ENCODE peak calls at places on chromosomes 16 and 17, in four cellular contexts. E is H1, N is OCI-LY7, O is neural progenitor cell. U is an unnamed sample.

GRCh38 chr16:66294507-66294906 is 72.0 kb upstream of the CDH5 start:
- DNase-seq in E (no peak), N (no peak), O (no peak), U (no peak)

GRCh38 chr16:85302848-85303353 is 190.6 kb upstream of the CIBAR2 start:
- DNase-seq in E (no peak), N (no peak), O (no peak), U (no peak)

GRCh38 chr16:23967018-23967417 is 131.2 kb downstream of the PRKCB start:
- DNase-seq in O (no peak), N (no peak), E (no peak), U (no peak)

GRCh38 chr17:1124238-1124699 is 55.5 kb downstream of the ABR start:
- DNase-seq in O (no peak), E (no peak), N (no peak), U (no peak)

GRCh38 chr16:12436201-12436657 is 367.5 kb downstream of the CPPED1 start:
- DNase-seq in O (peak; percentile 75), N (no peak), E (peak; percentile 19), U (no peak)

GRCh38 chr17:12193336-12193735 is 172.7 kb downstream of the MAP2K4 start:
- DNase-seq in O (no peak), E (no peak), N (no peak), U (no peak)

GRCh38 chr17:42422412-42422957 is 571 bp downstream of the CAVIN1 start:
- DNase-seq in N (no peak), E (no peak), O (peak; percentile 57), U (no peak)

GRCh38 chr16:19783847-19784736 is 66.0 kb downstream of the IQCK start:
- DNase-seq in E (no peak), O (no peak), N (no peak), U (no peak)

GRCh38 chr17:7929158-7930029 is at the start of gene KCNAB3:
- DNase-seq in E (no peak), O (peak; percentile 95), N (no peak), U (peak; percentile 49)

GRCh38 chr16:30619207-30619606 is 9.0 kb upstream of the ZNF689 start:
- DNase-seq in E (no peak), O (no peak), N (no peak), U (no peak)

GRCh38 chr17:43574896-43575525 is 28.9 kb upstream of the ETV4 start:
- DNase-seq in N (no peak), O (no peak), E (no peak), U (no peak)

GRCh38 chr17:77393274-77393600 is 252.5 kb downstream of the SEC14L1 start:
- DNase-seq in O (no peak), E (no peak), N (no peak), U (no peak)

GRCh38 chr16:23424292-23424958 is 28.6 kb downstream of the COG7 start:
- DNase-seq in E (no peak), O (no peak), N (no peak), U (no peak)

GRCh38 chr16:88374736-88375135 is 8.0 kb upstream of the ZNF469 start:
- DNase-seq in O (no peak), E (no peak), N (no peak), U (no peak)

GRCh38 chr17:48330877-48331276 is 99.1 kb downstream of the SKAP1 start:
- DNase-seq in E (no peak), O (no peak), N (no peak), U (no peak)

GRCh38 chr16:26857371-26857770 is 209.4 kb upstream of the C16orf82 start:
- DNase-seq in E (no peak), N (peak; percentile 10), O (no peak), U (no peak)

GRCh38 chr16:47470810-47471209 is 9.7 kb downstream of the PHKB start:
- DNase-seq in O (no peak), E (no peak), N (no peak), U (no peak)

GRCh38 chr17:75753514-75754377 is 11.2 kb downstream of the GALK1 start:
- DNase-seq in O (peak; percentile 89), N (peak; percentile 92), E (peak; percentile 43), U (peak; percentile 63)

GRCh38 chr16:21166561-21166961 is 8.1 kb downstream of the LDAF1 start:
- DNase-seq in N (no peak), E (no peak), O (peak; percentile 27), U (no peak)

GRCh38 chr16:57801098-57801855 is 1.0 kb downstream of the KIFC3 start:
- DNase-seq in E (no peak), N (no peak), O (peak; percentile 35), U (no peak)

GRCh38 chr16:4682616-4683254 is 10.6 kb upstream of the NUDT16L1 start:
- DNase-seq in E (peak; percentile 50), N (no peak), O (peak; percentile 78), U (no peak)

GRCh38 chr17:81648013-81648706 is 8.2 kb downstream of the PDE6G start:
- DNase-seq in O (no peak), N (no peak), E (no peak), U (no peak)

GRCh38 chr17:76826290-76827138 is 41.7 kb upstream of the MGAT5B start:
- DNase-seq in N (no peak), O (no peak), E (no peak), U (no peak)

GRCh38 chr17:77508047-77508715 is 367.4 kb downstream of the SEC14L1 start:
- DNase-seq in O (no peak), E (no peak), N (no peak), U (no peak)

GRCh38 chr17:57541049-57541448 is 204.1 kb downstream of the CCDC182 start:
- DNase-seq in O (no peak), E (no peak), N (no peak), U (no peak)
- H3K4me1 ChIP-seq in O (peaks cover 74% of the 10 kb centered on the region), E (peaks cover 9% of the 10 kb centered on the region), N (peaks cover 59% of the 10 kb centered on the region), U (peaks cover 7% of the 10 kb centered on the region)

GRCh38 chr17:59786213-59786535 is 78.7 kb downstream of the VMP1 start:
- DNase-seq in E (no peak), O (no peak), N (no peak), U (no peak)
- H3K4me1 ChIP-seq in E (peaks cover 13% of the 10 kb centered on the region), O (peaks cover 21% of the 10 kb centered on the region), N (peaks cover 55% of the 10 kb centered on the region), U (peaks cover 35% of the 10 kb centered on the region)

GRCh38 chr17:17940451-17940911 is 31.7 kb downstream of the TOM1L2 start:
- DNase-seq in O (no peak), E (no peak), N (no peak), U (no peak)
- H3K4me1 ChIP-seq in O (peaks cover 26% of the 10 kb centered on the region), E (peaks cover 16% of the 10 kb centered on the region), N (peaks cover 8% of the 10 kb centered on the region), U (peaks cover 15% of the 10 kb centered on the region)

GRCh38 chr16:72313903-72314302 is 141.9 kb upstream of the PMFBP1 start:
- DNase-seq in N (no peak), O (no peak), E (no peak), U (no peak)
- H3K4me1 ChIP-seq in N (no peaks in the 10 kb centered on the region), O (peaks cover 6% of the 10 kb centered on the region), E (peaks cover 3% of the 10 kb centered on the region), U (no peaks in the 10 kb centered on the region)

DNA sequence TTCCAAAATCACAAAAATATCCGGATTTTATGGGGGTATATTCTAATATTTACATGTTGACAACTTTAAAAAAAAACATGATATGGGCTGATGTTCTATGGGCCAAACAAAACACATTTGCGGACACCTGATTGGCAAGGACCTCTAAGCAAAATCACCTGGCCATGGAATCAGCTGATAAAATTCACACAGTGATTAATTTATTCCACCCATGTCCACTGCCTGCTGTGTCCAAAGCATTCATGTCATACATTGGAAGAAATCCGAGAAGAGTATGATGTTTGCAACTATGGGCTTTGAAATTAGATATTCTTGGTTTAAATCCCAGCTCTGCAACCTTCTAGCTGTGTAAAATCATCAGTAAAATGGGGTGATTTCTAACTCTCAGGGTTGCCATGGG is 538.7 kb downstream of the HAPSTR1 start:
- DNase-seq in N (no peak), O (no peak), E (no peak), U (no peak)
- H3K4me1 ChIP-seq in N (no peaks in the 10 kb centered on the region), O (no peaks in the 10 kb centered on the region), E (no peaks in the 10 kb centered on the region), U (no peaks in the 10 kb centered on the region)

DNA sequence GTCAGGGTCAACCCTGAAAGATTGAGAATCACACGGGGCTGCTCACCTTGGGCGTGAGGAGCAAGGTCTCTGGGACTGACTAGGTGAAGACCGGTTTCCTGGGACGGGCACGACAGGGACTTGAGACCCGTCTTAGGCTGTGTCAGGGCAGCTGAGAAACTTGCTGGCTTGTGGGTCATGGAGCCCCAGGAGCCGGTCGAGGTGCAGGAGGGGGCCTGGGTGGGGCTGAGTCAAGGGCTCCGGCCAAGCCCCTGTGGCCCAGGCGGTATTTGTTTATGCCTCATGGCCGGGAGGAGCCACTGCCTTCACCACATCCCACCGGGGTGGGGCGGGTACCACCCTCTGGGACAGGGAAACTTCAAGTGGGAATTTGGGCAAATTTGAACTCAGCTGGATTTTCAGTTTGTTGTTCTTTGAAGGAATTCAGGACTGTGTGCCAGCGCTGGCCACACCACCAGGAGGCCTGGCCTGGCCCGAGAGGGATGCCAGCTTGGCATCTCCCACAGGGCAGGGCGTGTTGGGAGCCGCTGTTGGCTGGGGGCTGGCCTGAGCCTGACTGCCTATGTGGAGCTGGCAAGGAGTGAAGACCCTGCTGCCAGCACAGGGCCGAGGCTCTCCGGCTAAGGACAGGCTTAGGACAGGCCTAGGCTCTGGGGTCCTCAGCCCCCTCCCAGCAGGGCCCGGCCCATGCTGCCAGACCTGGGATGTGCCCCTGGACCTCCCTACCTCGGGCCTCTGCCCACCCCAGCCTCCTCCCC is 116.1 kb downstream of the METRNL start:
- DNase-seq in N (no peak), E (no peak), O (no peak), U (no peak)
- H3K4me1 ChIP-seq in N (peaks cover 38% of the 10 kb centered on the region), E (no peaks in the 10 kb centered on the region), O (no peaks in the 10 kb centered on the region), U (peaks cover 32% of the 10 kb centered on the region)

DNA sequence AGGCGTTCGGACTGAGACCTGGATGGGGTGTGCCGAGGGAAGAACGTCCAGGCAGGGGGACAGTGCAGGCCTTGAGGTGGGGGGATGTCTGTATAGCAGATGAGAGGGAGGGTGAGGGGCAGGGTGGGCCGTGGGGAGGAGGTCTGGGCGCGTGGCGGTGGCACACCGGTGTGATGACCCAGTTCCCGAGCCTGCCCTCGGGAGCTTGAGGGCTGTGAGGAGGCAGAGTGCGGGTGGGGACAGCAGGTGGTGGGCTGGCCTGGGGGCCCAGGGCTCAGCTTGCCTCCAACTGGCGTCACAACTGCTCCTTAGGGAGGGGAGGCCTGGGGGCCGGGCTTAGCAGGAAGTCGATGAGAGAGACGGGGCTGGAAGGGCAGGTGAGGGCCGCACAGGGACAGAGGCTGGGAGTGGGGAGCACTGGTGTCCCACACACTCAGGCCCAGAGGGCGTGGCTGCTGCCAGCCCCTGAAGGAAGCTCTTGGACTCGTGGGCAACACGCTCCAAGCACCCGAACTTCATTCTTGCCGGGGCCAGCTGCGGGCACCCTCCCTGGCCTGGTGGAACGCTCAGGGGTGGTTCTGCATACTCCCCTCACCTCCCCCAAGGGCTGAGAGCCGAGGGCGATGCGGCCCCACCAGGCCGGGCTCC is 6.5 kb downstream of the CACNA1H start:
- DNase-seq in N (no peak), E (no peak), O (no peak), U (no peak)
- H3K4me1 ChIP-seq in N (no peaks in the 10 kb centered on the region), E (peaks cover 6% of the 10 kb centered on the region), O (peaks cover 5% of the 10 kb centered on the region), U (peaks cover 2% of the 10 kb centered on the region)

GRCh38 chr16:86365513-86366040 is 144.8 kb upstream of the FOXF1 start:
- DNase-seq in N (no peak), O (no peak), E (no peak), U (no peak)
- H3K4me1 ChIP-seq in N (no peaks in the 10 kb centered on the region), O (no peaks in the 10 kb centered on the region), E (peaks cover 6% of the 10 kb centered on the region), U (no peaks in the 10 kb centered on the region)